ENCODE peak calls at places on chromosomes 4 and X, in eight cellular contexts. One of them, this sample, is unnamed.

GRCh38 chr4:6095023-6095817 is 77.0 kb upstream of the C4orf50 start:
- DNase-seq in kidney epithelial cell: peak
- DNase-seq in WTC11: no peak
- DNase-seq in GM20000: no peak
- DNase-seq in glutamatergic neuron: no peak
- DNase-seq in transverse colon: no peak
- DNase-seq in mucosa of descending colon: no peak
- DNase-seq in choroid plexus epithelial cell: no peak
- DNase-seq in this sample: no peak

GRCh38 chrX:122622800-122623199 is 561.3 kb upstream of the GRIA3 start:
- DNase-seq in kidney epithelial cell: no peak
- DNase-seq in WTC11: no peak
- DNase-seq in GM20000: no peak
- DNase-seq in glutamatergic neuron: no peak
- DNase-seq in transverse colon: peak
- DNase-seq in mucosa of descending colon: no peak
- DNase-seq in choroid plexus epithelial cell: no peak
- DNase-seq in this sample: no peak

GRCh38 chr4:111793686-111794085 is 351.6 kb upstream of the FAM241A start:
- DNase-seq in kidney epithelial cell: no peak
- DNase-seq in WTC11: no peak
- DNase-seq in GM20000: no peak
- DNase-seq in glutamatergic neuron: no peak
- DNase-seq in transverse colon: no peak
- DNase-seq in mucosa of descending colon: no peak
- DNase-seq in choroid plexus epithelial cell: no peak
- DNase-seq in this sample: no peak

GRCh38 chrX:145803508-145803907 is 14.1 kb upstream of the SLITRK2 start:
- DNase-seq in kidney epithelial cell: no peak
- DNase-seq in WTC11: no peak
- DNase-seq in GM20000: no peak
- DNase-seq in glutamatergic neuron: no peak
- DNase-seq in transverse colon: no peak
- DNase-seq in mucosa of descending colon: no peak
- DNase-seq in choroid plexus epithelial cell: no peak
- DNase-seq in this sample: no peak

GRCh38 chr4:13523591-13524503 is 20.5 kb downstream of the NKX3-2 start:
- DNase-seq in kidney epithelial cell: no peak
- DNase-seq in WTC11: no peak
- DNase-seq in GM20000: no peak
- DNase-seq in glutamatergic neuron: no peak
- DNase-seq in transverse colon: no peak
- DNase-seq in mucosa of descending colon: no peak
- DNase-seq in choroid plexus epithelial cell: no peak
- DNase-seq in this sample: no peak

GRCh38 chr4:108772402-108772801 is 9.5 kb upstream of the ETNPPL start:
- DNase-seq in kidney epithelial cell: no peak
- DNase-seq in WTC11: no peak
- DNase-seq in GM20000: no peak
- DNase-seq in glutamatergic neuron: no peak
- DNase-seq in transverse colon: no peak
- DNase-seq in mucosa of descending colon: no peak
- DNase-seq in choroid plexus epithelial cell: no peak
- DNase-seq in this sample: no peak

GRCh38 chrX:15376956-15377355 is 7.3 kb downstream of the VEGFD start:
- DNase-seq in kidney epithelial cell: no peak
- DNase-seq in WTC11: no peak
- DNase-seq in GM20000: no peak
- DNase-seq in glutamatergic neuron: no peak
- DNase-seq in transverse colon: no peak
- DNase-seq in mucosa of descending colon: no peak
- DNase-seq in choroid plexus epithelial cell: peak
- DNase-seq in this sample: no peak

GRCh38 chr4:74969507-74970474 is 36.9 kb downstream of the PARM1 start:
- DNase-seq in kidney epithelial cell: no peak
- DNase-seq in WTC11: peak
- DNase-seq in GM20000: no peak
- DNase-seq in glutamatergic neuron: no peak
- DNase-seq in transverse colon: no peak
- DNase-seq in mucosa of descending colon: no peak
- DNase-seq in choroid plexus epithelial cell: no peak
- DNase-seq in this sample: no peak

GRCh38 chrX:48956728-48957414 is 536 bp downstream of the OTUD5 start:
- DNase-seq in kidney epithelial cell: no peak
- DNase-seq in WTC11: no peak
- DNase-seq in GM20000: no peak
- DNase-seq in glutamatergic neuron: peak
- DNase-seq in transverse colon: peak
- DNase-seq in mucosa of descending colon: peak
- DNase-seq in choroid plexus epithelial cell: no peak
- DNase-seq in this sample: peak

GRCh38 chr4:169335331-169335730 is 64.6 kb upstream of the SH3RF1 start:
- DNase-seq in kidney epithelial cell: no peak
- DNase-seq in WTC11: no peak
- DNase-seq in GM20000: no peak
- DNase-seq in glutamatergic neuron: no peak
- DNase-seq in transverse colon: no peak
- DNase-seq in mucosa of descending colon: no peak
- DNase-seq in choroid plexus epithelial cell: peak
- DNase-seq in this sample: no peak

GRCh38 chr4:100026066-100026465 is 76.0 kb upstream of the H2AZ1 start:
- DNase-seq in kidney epithelial cell: no peak
- DNase-seq in WTC11: no peak
- DNase-seq in GM20000: no peak
- DNase-seq in glutamatergic neuron: no peak
- DNase-seq in transverse colon: no peak
- DNase-seq in mucosa of descending colon: no peak
- DNase-seq in choroid plexus epithelial cell: no peak
- DNase-seq in this sample: no peak

GRCh38 chrX:45622538-45622937 is 421.9 kb upstream of the DIPK2B start:
- DNase-seq in kidney epithelial cell: no peak
- DNase-seq in WTC11: no peak
- DNase-seq in GM20000: no peak
- DNase-seq in glutamatergic neuron: no peak
- DNase-seq in transverse colon: no peak
- DNase-seq in mucosa of descending colon: no peak
- DNase-seq in choroid plexus epithelial cell: peak
- DNase-seq in this sample: no peak

GRCh38 chr4:20416800-20417199 is 165.1 kb downstream of the SLIT2 start:
- DNase-seq in kidney epithelial cell: peak
- DNase-seq in WTC11: no peak
- DNase-seq in GM20000: no peak
- DNase-seq in glutamatergic neuron: no peak
- DNase-seq in transverse colon: no peak
- DNase-seq in mucosa of descending colon: no peak
- DNase-seq in choroid plexus epithelial cell: no peak
- DNase-seq in this sample: no peak

GRCh38 chr4:175469519-175469918 is 342.5 kb downstream of the GPM6A start:
- DNase-seq in kidney epithelial cell: no peak
- DNase-seq in WTC11: no peak
- DNase-seq in GM20000: no peak
- DNase-seq in glutamatergic neuron: no peak
- DNase-seq in transverse colon: no peak
- DNase-seq in mucosa of descending colon: no peak
- DNase-seq in choroid plexus epithelial cell: peak
- DNase-seq in this sample: no peak

GRCh38 chr4:121597346-121597934 is 99.3 kb downstream of the ANXA5 start:
- DNase-seq in kidney epithelial cell: peak
- DNase-seq in WTC11: no peak
- DNase-seq in GM20000: peak
- DNase-seq in glutamatergic neuron: no peak
- DNase-seq in transverse colon: no peak
- DNase-seq in mucosa of descending colon: no peak
- DNase-seq in choroid plexus epithelial cell: peak
- DNase-seq in this sample: no peak

GRCh38 chrX:21929209-21929608 is 11.3 kb upstream of the SMS start:
- DNase-seq in kidney epithelial cell: no peak
- DNase-seq in WTC11: no peak
- DNase-seq in GM20000: no peak
- DNase-seq in glutamatergic neuron: no peak
- DNase-seq in transverse colon: no peak
- DNase-seq in mucosa of descending colon: no peak
- DNase-seq in choroid plexus epithelial cell: no peak
- DNase-seq in this sample: no peak

GRCh38 chr4:39759569-39759968 is 61.6 kb downstream of the UBE2K start:
- DNase-seq in kidney epithelial cell: no peak
- DNase-seq in WTC11: no peak
- DNase-seq in GM20000: no peak
- DNase-seq in glutamatergic neuron: no peak
- DNase-seq in transverse colon: no peak
- DNase-seq in mucosa of descending colon: no peak
- DNase-seq in choroid plexus epithelial cell: no peak
- DNase-seq in this sample: no peak

GRCh38 chr4:34157546-34157945 is 2086.8 kb downstream of the ARAP2 start:
- DNase-seq in kidney epithelial cell: no peak
- DNase-seq in WTC11: no peak
- DNase-seq in GM20000: no peak
- DNase-seq in glutamatergic neuron: no peak
- DNase-seq in transverse colon: no peak
- DNase-seq in mucosa of descending colon: no peak
- DNase-seq in choroid plexus epithelial cell: no peak
- DNase-seq in this sample: no peak

GRCh38 chrX:149871940-149872339 is 9.0 kb upstream of the MAGEA8 start:
- DNase-seq in kidney epithelial cell: no peak
- DNase-seq in WTC11: peak
- DNase-seq in GM20000: peak
- DNase-seq in glutamatergic neuron: peak
- DNase-seq in transverse colon: peak
- DNase-seq in mucosa of descending colon: peak
- DNase-seq in choroid plexus epithelial cell: peak
- DNase-seq in this sample: no peak

GRCh38 chrX:100368167-100368566 is 41.9 kb downstream of the PCDH19 start:
- DNase-seq in kidney epithelial cell: no peak
- DNase-seq in WTC11: peak
- DNase-seq in GM20000: peak
- DNase-seq in glutamatergic neuron: no peak
- DNase-seq in transverse colon: no peak
- DNase-seq in mucosa of descending colon: no peak
- DNase-seq in choroid plexus epithelial cell: peak
- DNase-seq in this sample: no peak
- TF ChIP-seq CTCF in kidney epithelial cell: peak
- TF ChIP-seq CTCF in WTC11: peak
- TF ChIP-seq CTCF in GM20000: no peak
- TF ChIP-seq CTCF in glutamatergic neuron: no peak
- TF ChIP-seq CTCF in transverse colon: no peak
- TF ChIP-seq CTCF in mucosa of descending colon: no peak
- TF ChIP-seq CTCF in choroid plexus epithelial cell: peak
- TF ChIP-seq CTCF in this sample: no peak

GRCh38 chrX:54423161-54423888 is 16.9 kb upstream of the TSR2 start:
- DNase-seq in kidney epithelial cell: no peak
- DNase-seq in WTC11: peak
- DNase-seq in GM20000: no peak
- DNase-seq in glutamatergic neuron: peak
- DNase-seq in transverse colon: no peak
- DNase-seq in mucosa of descending colon: no peak
- DNase-seq in choroid plexus epithelial cell: peak
- DNase-seq in this sample: no peak
- TF ChIP-seq CTCF in kidney epithelial cell: no peak
- TF ChIP-seq CTCF in WTC11: no peak
- TF ChIP-seq CTCF in GM20000: no peak
- TF ChIP-seq CTCF in glutamatergic neuron: no peak
- TF ChIP-seq CTCF in transverse colon: no peak
- TF ChIP-seq CTCF in mucosa of descending colon: no peak
- TF ChIP-seq CTCF in choroid plexus epithelial cell: peak
- TF ChIP-seq CTCF in this sample: no peak

GRCh38 chr4:151415978-151416377 is 7.0 kb downstream of the FHIP1A start:
- DNase-seq in kidney epithelial cell: no peak
- DNase-seq in WTC11: no peak
- DNase-seq in GM20000: no peak
- DNase-seq in glutamatergic neuron: no peak
- DNase-seq in transverse colon: no peak
- DNase-seq in mucosa of descending colon: no peak
- DNase-seq in choroid plexus epithelial cell: peak
- DNase-seq in this sample: no peak
- TF ChIP-seq CTCF in kidney epithelial cell: no peak
- TF ChIP-seq CTCF in WTC11: no peak
- TF ChIP-seq CTCF in GM20000: no peak
- TF ChIP-seq CTCF in glutamatergic neuron: no peak
- TF ChIP-seq CTCF in transverse colon: no peak
- TF ChIP-seq CTCF in mucosa of descending colon: no peak
- TF ChIP-seq CTCF in choroid plexus epithelial cell: no peak
- TF ChIP-seq CTCF in this sample: no peak

GRCh38 chr4:40980318-40980883 is 230.6 kb downstream of the NSUN7 start:
- DNase-seq in kidney epithelial cell: no peak
- DNase-seq in WTC11: no peak
- DNase-seq in GM20000: peak
- DNase-seq in glutamatergic neuron: no peak
- DNase-seq in transverse colon: no peak
- DNase-seq in mucosa of descending colon: no peak
- DNase-seq in choroid plexus epithelial cell: no peak
- DNase-seq in this sample: no peak
- TF ChIP-seq CTCF in kidney epithelial cell: peak
- TF ChIP-seq CTCF in WTC11: peak
- TF ChIP-seq CTCF in GM20000: peak
- TF ChIP-seq CTCF in glutamatergic neuron: peak
- TF ChIP-seq CTCF in transverse colon: no peak
- TF ChIP-seq CTCF in mucosa of descending colon: no peak
- TF ChIP-seq CTCF in choroid plexus epithelial cell: peak
- TF ChIP-seq CTCF in this sample: peak

GRCh38 chr4:82360298-82361177 is 13.3 kb downstream of the HNRNPD start:
- DNase-seq in kidney epithelial cell: no peak
- DNase-seq in WTC11: no peak
- DNase-seq in GM20000: no peak
- DNase-seq in glutamatergic neuron: no peak
- DNase-seq in transverse colon: no peak
- DNase-seq in mucosa of descending colon: no peak
- DNase-seq in choroid plexus epithelial cell: peak
- DNase-seq in this sample: no peak
- TF ChIP-seq CTCF in kidney epithelial cell: peak
- TF ChIP-seq CTCF in WTC11: peak
- TF ChIP-seq CTCF in GM20000: peak
- TF ChIP-seq CTCF in glutamatergic neuron: peak
- TF ChIP-seq CTCF in transverse colon: peak
- TF ChIP-seq CTCF in mucosa of descending colon: no peak
- TF ChIP-seq CTCF in choroid plexus epithelial cell: peak
- TF ChIP-seq CTCF in this sample: peak

GRCh38 chr4:127783026-127783769 is 1.1 kb downstream of the HSPA4L start:
- DNase-seq in kidney epithelial cell: no peak
- DNase-seq in WTC11: peak
- DNase-seq in GM20000: peak
- DNase-seq in glutamatergic neuron: peak
- DNase-seq in transverse colon: peak
- DNase-seq in mucosa of descending colon: peak
- DNase-seq in choroid plexus epithelial cell: peak
- DNase-seq in this sample: no peak

GRCh38 chr4:127782025-127782274 is 172 bp upstream of the HSPA4L start:
- DNase-seq in kidney epithelial cell: no peak
- DNase-seq in WTC11: peak
- DNase-seq in GM20000: peak
- DNase-seq in glutamatergic neuron: peak
- DNase-seq in transverse colon: peak
- DNase-seq in mucosa of descending colon: peak
- DNase-seq in choroid plexus epithelial cell: peak
- DNase-seq in this sample: peak

GRCh38 chr4:127783971-127784519 is 1.9 kb downstream of the HSPA4L start:
- DNase-seq in kidney epithelial cell: no peak
- DNase-seq in WTC11: no peak
- DNase-seq in GM20000: no peak
- DNase-seq in glutamatergic neuron: no peak
- DNase-seq in transverse colon: no peak
- DNase-seq in mucosa of descending colon: no peak
- DNase-seq in choroid plexus epithelial cell: no peak
- DNase-seq in this sample: no peak

GRCh38 chr4:127781303-127782024 is 658 bp upstream of the HSPA4L start:
- DNase-seq in kidney epithelial cell: no peak
- DNase-seq in WTC11: no peak
- DNase-seq in GM20000: no peak
- DNase-seq in glutamatergic neuron: peak
- DNase-seq in transverse colon: peak
- DNase-seq in mucosa of descending colon: no peak
- DNase-seq in choroid plexus epithelial cell: peak
- DNase-seq in this sample: no peak

GRCh38 chr4:127782275-127783025 is at the start of gene HSPA4L:
- DNase-seq in kidney epithelial cell: no peak
- DNase-seq in WTC11: peak
- DNase-seq in GM20000: peak
- DNase-seq in glutamatergic neuron: peak
- DNase-seq in transverse colon: peak
- DNase-seq in mucosa of descending colon: peak
- DNase-seq in choroid plexus epithelial cell: peak
- DNase-seq in this sample: peak
- TF ChIP-seq CTCF in kidney epithelial cell: peak
- TF ChIP-seq CTCF in WTC11: no peak
- TF ChIP-seq CTCF in GM20000: no peak
- TF ChIP-seq CTCF in glutamatergic neuron: peak
- TF ChIP-seq CTCF in transverse colon: peak
- TF ChIP-seq CTCF in mucosa of descending colon: no peak
- TF ChIP-seq CTCF in choroid plexus epithelial cell: peak
- TF ChIP-seq CTCF in this sample: no peak

This sample was measured in CD14-positive monocyte.